ENCODE peak calls at places on chromosomes 12 and 14, in eight cellular contexts. Q is RPMI8226; X is AG20443; M is naive thymus-derived CD8-positive, alpha-beta T cell; T is GM19239; H is A549; C is EH; N is CD4-positive, alpha-beta memory T cell. W is an unnamed sample.

GRCh38 chr12:95633049-95633545 is 81.8 kb upstream of the USP44 start:
- DNase-seq in N (no peak), T (no peak), H (peak; percentile 99), C (peak; percentile 91), X (peak; percentile 71), M (no peak), Q (no peak), W (no peak)

GRCh38 chr14:104581521-104581920 is 2.0 kb downstream of the C14orf180 start:
- DNase-seq in M (no peak), C (no peak), T (no peak), H (no peak), X (no peak), Q (no peak), N (no peak), W (no peak)

GRCh38 chr12:57712671-57713070 is 18.7 kb downstream of the OS9 start:
- DNase-seq in Q (no peak), N (no peak), C (no peak), T (no peak), H (no peak), X (no peak), M (no peak), W (no peak)

GRCh38 chr12:12872139-12872933 is 19.0 kb upstream of the GPRC5A start:
- DNase-seq in Q (no peak), T (no peak), H (peak; percentile 95), M (no peak), N (no peak), X (peak; percentile 52), C (peak; percentile 93), W (no peak)

GRCh38 chr14:36584167-36584811 is 1.9 kb upstream of the NKX2-8 start:
- DNase-seq in Q (no peak), C (no peak), M (no peak), H (no peak), N (no peak), X (no peak), T (no peak), W (no peak)

GRCh38 chr12:48296586-48297396 is 53.9 kb downstream of the ZNF641 start:
- DNase-seq in H (peak; percentile 71), Q (peak; percentile 33), T (no peak), N (peak; percentile 24), M (peak; percentile 11), C (peak; percentile 70), X (peak; percentile 74), W (peak; percentile 31)

GRCh38 chr14:64303471-64303917 is 9.3 kb upstream of the ESR2 start:
- DNase-seq in C (peak; percentile 70), X (peak; percentile 70), Q (peak; percentile 11), N (peak; percentile 44), T (peak; percentile 36), H (peak; percentile 64), M (no peak), W (peak; percentile 77)

GRCh38 chr14:77707724-77708408 is at the start of the genes ALKBH1 and SLIRP:
- DNase-seq in T (peak; percentile 89), Q (peak; percentile 88), C (peak; percentile 85), M (peak; percentile 73), X (peak; percentile 95), H (peak; percentile 82), N (peak; percentile 87), W (peak; percentile 93)

GRCh38 chr12:115930336-115930735 is 347.2 kb downstream of the MED13L start:
- DNase-seq in C (no peak), M (no peak), H (no peak), T (no peak), N (no peak), X (no peak), Q (no peak), W (no peak)

GRCh38 chr12:79555006-79555925 is 135.5 kb downstream of the PAWR start:
- DNase-seq in Q (peak; percentile 7), N (no peak), T (no peak), X (peak; percentile 27), M (no peak), H (peak; percentile 66), C (peak; percentile 65), W (no peak)

GRCh38 chr12:11718768-11719253 is 69.3 kb downstream of the ETV6 start:
- DNase-seq in X (peak; percentile 62), H (no peak), N (no peak), T (no peak), C (peak; percentile 84), M (no peak), Q (no peak), W (no peak)

GRCh38 chr12:110741795-110742717 is 635 bp downstream of the PPP1CC start:
- DNase-seq in T (peak; percentile 13), M (no peak), N (no peak), C (peak; percentile 53), Q (peak; percentile 47), H (peak; percentile 29), X (peak; percentile 26), W (no peak)

GRCh38 chr12:10331642-10332239 is 24.1 kb downstream of the KLRD1 start:
- DNase-seq in Q (peak; percentile 41), X (peak; percentile 73), M (no peak), N (peak; percentile 16), C (peak; percentile 66), H (peak; percentile 68), T (no peak), W (peak; percentile 43)

GRCh38 chr14:36221097-36221496 is 44.6 kb upstream of the PTCSC3 start:
- DNase-seq in H (no peak), M (no peak), Q (no peak), N (no peak), X (no peak), T (no peak), C (no peak), W (no peak)

GRCh38 chr14:76772300-76773187 is 11.3 kb downstream of the VASH1 start:
- DNase-seq in H (no peak), N (no peak), Q (no peak), C (peak; percentile 74), T (no peak), X (no peak), M (no peak), W (no peak)

GRCh38 chr12:131095826-131096680 is 142.3 kb downstream of the ADGRD1 start:
- DNase-seq in M (no peak), X (no peak), H (no peak), N (no peak), Q (no peak), T (no peak), C (no peak), W (no peak)

GRCh38 chr14:76510255-76510654 is 134.3 kb downstream of the ESRRB start:
- DNase-seq in X (no peak), Q (no peak), H (no peak), N (no peak), M (no peak), T (no peak), C (no peak), W (no peak)

GRCh38 chr12:75437564-75437963 is 43.0 kb upstream of the GLIPR1 start:
- DNase-seq in T (no peak), Q (peak; percentile 3), H (peak; percentile 14), X (no peak), N (peak; percentile 51), M (no peak), C (peak; percentile 51), W (peak; percentile 15)

GRCh38 chr12:84924956-84925355 is 12.4 kb upstream of the SLC6A15 start:
- DNase-seq in C (no peak), N (no peak), M (no peak), H (peak; percentile 25), X (no peak), T (no peak), Q (peak; percentile 49), W (no peak)

GRCh38 chr14:69921052-69921451 is 41.8 kb downstream of the SMOC1 start:
- DNase-seq in X (peak; percentile 43), H (no peak), C (no peak), Q (no peak), T (no peak), N (no peak), M (no peak), W (no peak)

GRCh38 chr12:2495452-2496112 is 299.2 kb upstream of the FKBP4 start:
- DNase-seq in N (no peak), T (no peak), X (no peak), Q (no peak), C (no peak), H (no peak), M (no peak), W (no peak)

GRCh38 chr14:92460916-92461579 is 52.5 kb upstream of the RIN3 start:
- DNase-seq in C (peak; percentile 90), N (no peak), M (no peak), H (no peak), X (peak; percentile 76), T (no peak), Q (no peak), W (no peak)

GRCh38 chr12:94644622-94645021 is 5.7 kb downstream of the TMCC3 start:
- DNase-seq in N (no peak), Q (no peak), H (no peak), T (no peak), C (peak; percentile 39), M (no peak), X (no peak), W (peak; percentile 26)

GRCh38 chr12:64566882-64567517 is 43.3 kb upstream of the RASSF3 start:
- DNase-seq in M (no peak), N (no peak), H (no peak), Q (no peak), X (no peak), T (no peak), C (no peak), W (no peak)